ENCODE peak calls at places on chromosomes 2 and 18, in six cellular contexts. H is NCI-H1105 treated with DMSO at 0.1 percent for 48 hours, Z is NCI-H345, E is ELF-1, G is cardiac fibroblast, D is activated T-cell treated with anti-CD3 and anti-CD28 coated beads for 48 hours. R is an unnamed sample.

GRCh38 chr2:153864022-153864421 is 7.7 kb upstream of the GALNT13 start:
- DNase-seq in E (no peak), H (no peak), D (no peak), Z (no peak), G (no peak), R (no peak)

GRCh38 chr18:39624934-39625333 is 2059.3 kb upstream of the CELF4 start:
- DNase-seq in Z (no peak), H (no peak), G (peak), E (no peak), D (no peak), R (no peak)

GRCh38 chr2:238097988-238098853 is 1.9 kb upstream of the ESPNL start:
- DNase-seq in D (no peak), Z (peak), G (peak), H (no peak), E (peak), R (no peak)

GRCh38 chr2:33195891-33196290 is 249.1 kb downstream of the LTBP1 start:
- DNase-seq in D (no peak), Z (no peak), H (no peak), G (no peak), E (no peak), R (no peak)

GRCh38 chr2:215613265-215613664 is 177.4 kb upstream of the FN1 start:
- DNase-seq in Z (no peak), D (no peak), H (no peak), E (peak), G (no peak), R (no peak)

GRCh38 chr2:176653856-176654443 is 384.7 kb downstream of the MTX2 start:
- DNase-seq in E (peak), Z (peak), D (peak), G (peak), H (peak), R (peak)

GRCh38 chr2:69911985-69912563 is 2.8 kb upstream of the MXD1 start:
- DNase-seq in D (no peak), Z (peak), G (peak), H (peak), E (no peak), R (peak)

GRCh38 chr2:161165266-161165665 is 5.0 kb downstream of the TANK start:
- DNase-seq in G (peak), Z (no peak), D (no peak), E (no peak), H (no peak), R (no peak)

GRCh38 chr2:118290436-118291004 is 202.2 kb downstream of the INSIG2 start:
- DNase-seq in D (no peak), G (no peak), Z (no peak), E (no peak), H (no peak), R (no peak)

GRCh38 chr2:37418956-37419355 is 74.5 kb downstream of the QPCT start:
- DNase-seq in H (no peak), D (no peak), G (no peak), E (no peak), Z (no peak), R (no peak)

GRCh38 chr2:221997100-221997499 is 301.7 kb downstream of the PAX3 start:
- DNase-seq in G (peak), E (peak), D (no peak), Z (no peak), H (no peak), R (no peak)

GRCh38 chr18:79645291-79645983 is 34.2 kb upstream of the CTDP1 start:
- DNase-seq in E (no peak), D (no peak), G (peak), Z (no peak), H (no peak), R (no peak)

GRCh38 chr18:58451972-58452334 is 176.9 kb downstream of the ALPK2 start:
- DNase-seq in E (no peak), H (no peak), Z (no peak), D (no peak), G (no peak), R (no peak)

GRCh38 chr2:109521751-109522374 is 91.9 kb downstream of the SEPTIN10 start:
- DNase-seq in H (no peak), D (no peak), G (no peak), E (no peak), Z (no peak), R (peak)

GRCh38 chr2:220837226-220837625 is 734.9 kb downstream of the EPHA4 start:
- DNase-seq in D (no peak), E (peak), H (no peak), Z (no peak), G (no peak), R (no peak)

GRCh38 chr18:37861981-37862380 is 296.4 kb upstream of the CELF4 start:
- DNase-seq in H (no peak), E (no peak), D (no peak), G (no peak), Z (no peak), R (no peak)

GRCh38 chr2:150280255-150280654 is 207.2 kb downstream of the RND3 start:
- DNase-seq in G (peak), Z (no peak), E (no peak), D (no peak), H (no peak), R (no peak)

GRCh38 chr2:54605836-54606235 is 117.6 kb upstream of the EML6 start:
- DNase-seq in D (no peak), Z (no peak), E (no peak), G (peak), H (no peak), R (no peak)

GRCh38 chr2:188333751-188334524 is 42.3 kb downstream of the GULP1 start:
- DNase-seq in D (no peak), Z (no peak), E (peak), G (peak), H (no peak), R (no peak)

GRCh38 chr2:74502720-74503505 is 3.5 kb upstream of the LBX2 start:
- DNase-seq in H (no peak), E (peak), Z (peak), D (peak), G (peak), R (no peak)

GRCh38 chr2:46805401-46805951 is 110.1 kb downstream of the MCFD2 start:
- DNase-seq in H (no peak), D (no peak), E (no peak), Z (no peak), G (no peak), R (no peak)

GRCh38 chr2:178428396-178428806 is 22.6 kb downstream of the PRKRA start:
- DNase-seq in E (no peak), H (no peak), D (no peak), Z (no peak), G (no peak), R (no peak)

GRCh38 chr2:61660511-61661388 is 122.6 kb upstream of the XPO1 start:
- DNase-seq in H (no peak), D (no peak), E (peak), G (peak), Z (no peak), R (no peak)

R was measured in NCI-H1417.